ENCODE peak calls at places on chromosomes 13 and 19, in seven cellular contexts. C is left ventricle myocardium inferior, R is GM23248, B is iPS DF 6.9, Q is tibial artery, F is fibroblast of lung, G is heart right ventricle. T is an unnamed sample. For H3K4me1, the result is how much of the 10 kb centered on the place peaks cover.

GRCh38 chr19:49672131-49672919 is 4.7 kb upstream of the PRMT1 start:
- DNase-seq in C (peak), R (peak), B (no peak), Q (peak), F (peak), G (peak), T (peak)

GRCh38 chr13:102870677-102871415 is 25.0 kb downstream of the ERCC5 start:
- DNase-seq in C (peak), R (peak), B (peak), Q (no peak), F (peak), G (peak), T (peak)

GRCh38 chr19:35486268-35486708 is 4.0 kb downstream of the KRTDAP start:
- DNase-seq in C (no peak), R (no peak), B (no peak), Q (no peak), F (no peak), G (no peak), T (no peak)

GRCh38 chr13:57569981-57570380 is 61.6 kb upstream of the PCDH17 start:
- DNase-seq in C (no peak), R (no peak), B (no peak), Q (no peak), F (no peak), G (no peak), T (no peak)

GRCh38 chr19:3986260-3987041 is 1.2 kb upstream of the EEF2 start:
- DNase-seq in C (no peak), R (peak), B (no peak), Q (peak), F (peak), G (no peak), T (no peak)

GRCh38 chr19:18478545-18479311 is 40.8 kb upstream of the ISYNA1 start:
- DNase-seq in C (peak), R (peak), B (no peak), Q (peak), F (peak), G (peak), T (peak)

GRCh38 chr19:40523322-40524047 is 53.2 kb upstream of the SHKBP1 start:
- DNase-seq in C (peak), R (peak), B (no peak), Q (peak), F (peak), G (peak), T (no peak)

GRCh38 chr19:21202865-21203494 is 61.1 kb downstream of the ZNF431 start:
- DNase-seq in C (no peak), R (peak), B (peak), Q (no peak), F (peak), G (no peak), T (no peak)

GRCh38 chr13:99577934-99578917 is 77.0 kb downstream of the TM9SF2 start:
- DNase-seq in C (no peak), R (peak), B (no peak), Q (no peak), F (peak), G (no peak), T (peak)

GRCh38 chr19:34208485-34208884 is 36.2 kb downstream of the LSM14A start:
- DNase-seq in C (no peak), R (no peak), B (no peak), Q (no peak), F (no peak), G (no peak), T (no peak)
- H3K4me1 ChIP-seq in C (under half), R (under half), B (under half), Q (under half), F (under half), G (under half), T (under half)

DNA sequence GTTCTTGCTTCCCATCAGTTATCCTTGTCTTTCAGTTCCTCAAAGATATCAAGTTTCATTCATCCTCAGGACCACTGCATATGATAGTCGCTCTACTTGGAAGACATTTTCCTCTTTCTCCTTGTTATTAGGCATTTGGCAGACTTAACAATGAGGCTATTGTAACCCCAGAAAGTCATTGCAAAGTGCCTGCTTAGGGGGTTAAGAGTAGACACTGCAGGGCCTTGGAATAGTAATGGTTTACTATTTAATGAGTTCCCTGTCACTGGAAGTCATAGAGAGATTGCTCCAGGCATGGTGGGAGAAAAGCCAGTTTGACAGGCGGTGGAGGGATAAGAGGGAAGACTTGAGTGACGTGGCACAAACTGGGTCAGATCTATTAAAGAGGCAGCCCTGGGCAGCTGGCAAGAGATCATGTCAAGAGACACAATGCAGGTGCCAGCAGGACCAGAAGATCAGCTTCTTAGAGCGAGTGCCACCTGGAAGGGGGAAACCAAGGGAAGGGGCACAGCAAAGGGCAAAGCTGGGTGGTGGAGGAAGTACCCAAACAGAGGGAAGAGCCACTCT is 16.8 kb upstream of the CPB2 start:
- DNase-seq in C (no peak), R (no peak), B (no peak), Q (no peak), F (no peak), G (no peak), T (no peak)
- H3K4me1 ChIP-seq in C (under half), R (under half), B (under half), Q (under half), F (under half), G (under half), T (under half)

GRCh38 chr13:48252176-48252575 is 19.2 kb downstream of the ITM2B start:
- DNase-seq in C (no peak), R (no peak), B (no peak), Q (no peak), F (no peak), G (no peak), T (no peak)

GRCh38 chr13:48253849-48254248 is 20.8 kb downstream of the ITM2B start:
- DNase-seq in C (no peak), R (no peak), B (no peak), Q (no peak), F (peak), G (no peak), T (no peak)

GRCh38 chr13:48246097-48246496 is 13.1 kb downstream of the ITM2B start:
- DNase-seq in C (no peak), R (no peak), B (no peak), Q (no peak), F (no peak), G (no peak), T (no peak)

GRCh38 chr13:48251616-48252081 is 18.6 kb downstream of the ITM2B start:
- DNase-seq in C (no peak), R (peak), B (no peak), Q (no peak), F (peak), G (no peak), T (no peak)

DNA sequence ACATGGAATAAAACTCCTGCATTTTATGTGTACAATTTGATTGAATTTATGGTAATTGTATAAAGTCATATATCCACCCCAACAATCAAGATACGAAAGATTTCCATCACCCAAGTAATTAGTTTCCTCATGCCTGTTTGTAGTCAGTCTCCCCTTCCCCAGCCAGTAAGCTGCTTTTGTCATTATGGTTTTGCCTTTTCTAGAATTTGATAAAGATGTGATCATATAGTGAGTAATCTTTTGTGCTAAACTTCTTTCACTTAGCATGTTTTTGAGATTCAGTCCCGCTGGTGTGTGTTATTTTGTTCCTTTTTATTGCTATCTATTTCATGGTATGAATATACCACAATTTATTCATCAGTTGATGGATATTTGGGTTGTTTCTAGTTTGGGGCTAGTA is 16.0 kb downstream of the ITM2B start:
- DNase-seq in C (no peak), R (no peak), B (no peak), Q (no peak), F (no peak), G (no peak), T (no peak)
- H3K4me1 ChIP-seq in C (half or more), R (under half), B (under half), Q (under half), F (under half), G (half or more), T (under half)

GRCh38 chr13:94328336-94329041 is 151.0 kb downstream of the DCT start:
- DNase-seq in C (no peak), R (no peak), B (no peak), Q (no peak), F (no peak), G (no peak), T (no peak)
- H3K4me1 ChIP-seq in C (under half), R (under half), B (under half), Q (under half), F (under half), G (under half), T (under half)

DNA sequence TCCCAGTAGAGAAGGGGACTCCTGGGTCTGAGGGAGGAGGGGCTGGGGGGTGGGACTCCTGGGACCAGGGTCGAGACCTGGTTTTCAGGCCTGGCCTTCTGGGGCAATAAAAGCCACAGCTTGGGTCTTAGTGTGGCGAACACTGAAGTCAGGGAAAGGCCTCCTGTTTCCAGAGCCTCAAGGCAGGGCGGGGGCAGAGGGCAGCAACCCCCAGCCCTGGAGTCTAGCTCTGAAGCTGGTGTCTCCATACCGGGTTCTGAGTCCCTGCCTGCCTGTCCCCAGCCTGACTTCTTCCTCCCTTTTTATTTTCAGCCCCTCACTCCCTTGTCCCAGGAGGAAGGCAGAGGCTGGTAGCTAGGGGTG is 291 bp upstream of the GRIN2D start:
- DNase-seq in C (no peak), R (no peak), B (no peak), Q (no peak), F (no peak), G (no peak), T (no peak)
- H3K4me1 ChIP-seq in C (under half), R (under half), B (under half), Q (under half), F (under half), G (under half), T (under half)

DNA sequence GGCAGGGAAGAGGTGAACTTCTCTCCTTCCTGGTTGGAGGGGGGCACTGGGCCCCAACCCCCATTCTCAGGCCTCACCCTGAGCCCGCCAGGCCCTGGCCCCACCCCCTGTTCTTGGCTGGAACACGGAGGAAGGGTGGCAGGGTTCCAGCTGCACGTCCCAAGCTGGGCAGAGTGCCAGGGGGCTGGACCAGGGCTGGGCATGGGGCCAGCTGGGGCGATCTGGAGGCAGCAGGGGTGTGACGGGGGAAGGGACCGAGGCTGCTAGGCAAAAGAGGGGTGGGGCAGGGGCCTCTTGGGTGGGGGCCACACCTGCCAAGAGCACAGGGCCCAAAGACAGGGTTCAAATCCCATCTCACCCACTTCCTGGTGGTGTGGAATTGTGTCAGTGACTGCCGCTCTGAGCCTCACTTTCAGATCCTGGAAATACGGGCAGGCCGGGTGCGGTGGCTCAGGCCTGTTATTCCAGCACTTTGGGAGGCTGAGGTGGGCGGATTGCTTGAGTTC is 2.2 kb downstream of the HIF3A start:
- DNase-seq in C (peak), R (peak), B (no peak), Q (peak), F (peak), G (peak), T (peak)
- H3K4me1 ChIP-seq in C (half or more), R (under half), B (under half), Q (half or more), F (under half), G (half or more), T (under half)

GRCh38 chr13:33328691-33329090 is 43.1 kb upstream of the STARD13 start:
- DNase-seq in C (no peak), R (no peak), B (no peak), Q (no peak), F (no peak), G (no peak), T (no peak)
- H3K4me1 ChIP-seq in C (under half), R (under half), B (under half), Q (under half), F (under half), G (under half), T (under half)

T was measured in ovary.